ENCODE peak calls at places on chromosomes 3 and 15, in nine cellular contexts. E is NCI-H774, V is T-helper 2 cell, K is SW 1271, S is T-cell, H is tibial nerve, F is nephron progenitor cell, M is head of caudate nucleus, Y is mesenteric fat pad. A is an unnamed sample.

GRCh38 chr3:24965706-24966105 is 462.4 kb upstream of the RARB start:
- DNase-seq in E (no peak), V (no peak), K (no peak), S (no peak), H (no peak), F (no peak), M (no peak), Y (no peak), A (no peak)

GRCh38 chr15:41698779-41699178 is 38.6 kb downstream of the MGA start:
- DNase-seq in E (no peak), V (no peak), K (no peak), S (no peak), H (no peak), F (no peak), M (no peak), Y (no peak), A (no peak)

GRCh38 chr3:138465451-138465850 is 31.0 kb downstream of the ESYT3 start:
- DNase-seq in E (no peak), V (no peak), K (no peak), S (no peak), H (no peak), F (no peak), M (no peak), Y (peak; percentile 83), A (no peak)

GRCh38 chr3:174270841-174271240 is 588.3 kb upstream of the NAALADL2 start:
- DNase-seq in E (no peak), V (no peak), K (no peak), S (no peak), H (no peak), F (no peak), M (no peak), Y (no peak), A (no peak)

GRCh38 chr3:101036213-101036618 is 43.0 kb upstream of the ABI3BP start:
- DNase-seq in E (no peak), V (no peak), K (peak; percentile 95), S (no peak), H (peak; percentile 30), F (no peak), M (no peak), Y (no peak), A (no peak)

GRCh38 chr15:91302588-91303439 is 202.8 kb downstream of the SV2B start:
- DNase-seq in E (peak; percentile 76), V (no peak), K (peak; percentile 76), S (no peak), H (no peak), F (peak; percentile 42), M (peak; percentile 77), Y (no peak), A (peak; percentile 25)

GRCh38 chr15:63679588-63679987 is 82.4 kb downstream of the FBXL22 start:
- DNase-seq in E (no peak), V (no peak), K (no peak), S (no peak), H (no peak), F (no peak), M (no peak), Y (no peak), A (no peak)

GRCh38 chr3:13610006-13610570 is 61.2 kb downstream of the FBLN2 start:
- DNase-seq in E (no peak), V (no peak), K (no peak), S (no peak), H (no peak), F (no peak), M (no peak), Y (no peak), A (no peak)

GRCh38 chr3:168003911-168004310 is 91.8 kb downstream of the GOLIM4 start:
- DNase-seq in E (peak; percentile 18), V (no peak), K (no peak), S (no peak), H (no peak), F (no peak), M (no peak), Y (no peak), A (no peak)

GRCh38 chr3:49133226-49133951 is 539 bp upstream of the LAMB2 start:
- DNase-seq in E (peak; percentile 29), V (no peak), K (peak; percentile 68), S (no peak), H (peak; percentile 74), F (peak; percentile 87), M (peak; percentile 92), Y (no peak), A (no peak)

GRCh38 chr15:69881760-69882159 is 216.0 kb downstream of the TLE3 start:
- DNase-seq in E (no peak), V (no peak), K (no peak), S (no peak), H (no peak), F (no peak), M (peak; percentile 58), Y (no peak), A (peak; percentile 45)

GRCh38 chr3:151085889-151086483 is 522 bp downstream of the MED12L start:
- DNase-seq in E (peak; percentile 40), V (no peak), K (no peak), S (no peak), H (no peak), F (peak; percentile 65), M (peak; percentile 43), Y (no peak), A (peak; percentile 42)

GRCh38 chr3:17057316-17057715 is 172.6 kb downstream of the PLCL2 start:
- DNase-seq in E (no peak), V (no peak), K (no peak), S (no peak), H (no peak), F (no peak), M (no peak), Y (no peak), A (no peak)

GRCh38 chr3:114799789-114800188 is 347.3 kb downstream of the ZBTB20 start:
- DNase-seq in E (no peak), V (no peak), K (no peak), S (no peak), H (no peak), F (no peak), M (no peak), Y (no peak), A (no peak)

GRCh38 chr3:189941125-189941524 is 179.6 kb downstream of the P3H2 start:
- DNase-seq in E (no peak), V (no peak), K (no peak), S (no peak), H (no peak), F (no peak), M (no peak), Y (no peak), A (no peak)

GRCh38 chr3:148648685-148649352 is 48.9 kb upstream of the AGTR1 start:
- DNase-seq in E (no peak), V (no peak), K (no peak), S (no peak), H (no peak), F (no peak), M (no peak), Y (no peak), A (no peak)

GRCh38 chr3:124217542-124217941 is 225.6 kb upstream of the ROPN1 start:
- DNase-seq in E (no peak), V (no peak), K (no peak), S (no peak), H (no peak), F (peak; percentile 88), M (no peak), Y (no peak), A (no peak)

GRCh38 chr3:30081904-30082303 is 524.5 kb upstream of the TGFBR2 start:
- DNase-seq in E (no peak), V (no peak), K (no peak), S (no peak), H (no peak), F (no peak), M (no peak), Y (no peak), A (no peak)

GRCh38 chr3:17500618-17501017 is 241.8 kb downstream of the TBC1D5 start:
- DNase-seq in E (no peak), V (no peak), K (peak; percentile 11), S (no peak), H (no peak), F (no peak), M (no peak), Y (no peak), A (no peak)

GRCh38 chr3:125140011-125140813 is 72.3 kb downstream of the SLC12A8 start:
- DNase-seq in E (no peak), V (no peak), K (no peak), S (no peak), H (no peak), F (no peak), M (no peak), Y (no peak), A (no peak)

GRCh38 chr3:58530354-58530865 is 6.6 kb downstream of the ACOX2 start:
- DNase-seq in E (no peak), V (no peak), K (no peak), S (no peak), H (no peak), F (no peak), M (no peak), Y (no peak), A (no peak)

GRCh38 chr15:26212109-26212508 is 349.0 kb upstream of the ATP10A start:
- DNase-seq in E (no peak), V (no peak), K (no peak), S (no peak), H (no peak), F (no peak), M (no peak), Y (no peak), A (no peak)

GRCh38 chr15:57751177-57751800 is 44.8 kb downstream of the POLR2M start:
- DNase-seq in E (no peak), V (no peak), K (peak; percentile 36), S (no peak), H (no peak), F (no peak), M (peak; percentile 56), Y (no peak), A (no peak)

GRCh38 chr3:49793486-49794085 is 6.1 kb downstream of the CDHR4 start:
- DNase-seq in E (no peak), V (no peak), K (no peak), S (no peak), H (no peak), F (no peak), M (no peak), Y (no peak), A (no peak)

GRCh38 chr3:134496481-134497071 is 10.7 kb downstream of the CEP63 start:
- DNase-seq in E (no peak), V (no peak), K (no peak), S (no peak), H (no peak), F (no peak), M (no peak), Y (no peak), A (no peak)

GRCh38 chr3:183085634-183086390 is 13.5 kb downstream of the MCCC1 start:
- DNase-seq in E (no peak), V (no peak), K (peak; percentile 3), S (no peak), H (no peak), F (peak; percentile 31), M (no peak), Y (no peak), A (no peak)

GRCh38 chr3:167859610-167860009 is 124.1 kb downstream of the SERPINI1 start:
- DNase-seq in E (no peak), V (no peak), K (no peak), S (no peak), H (no peak), F (no peak), M (no peak), Y (no peak), A (no peak)

GRCh38 chr3:14507345-14507741 is 32.8 kb downstream of the GRIP2 start:
- DNase-seq in E (no peak), V (no peak), K (no peak), S (no peak), H (no peak), F (no peak), M (no peak), Y (peak; percentile 71), A (no peak)

GRCh38 chr3:117261907-117262518 is 552.4 kb downstream of the TUSC7 start:
- DNase-seq in E (no peak), V (no peak), K (no peak), S (no peak), H (no peak), F (no peak), M (no peak), Y (no peak), A (no peak)

GRCh38 chr15:77582763-77583162 is 49.9 kb downstream of the LINGO1 start:
- DNase-seq in E (no peak), V (no peak), K (no peak), S (no peak), H (no peak), F (peak; percentile 42), M (no peak), Y (no peak), A (no peak)

GRCh38 chr3:30347679-30348216 is 258.7 kb upstream of the TGFBR2 start:
- DNase-seq in E (no peak), V (no peak), K (peak; percentile 91), S (no peak), H (no peak), F (no peak), M (no peak), Y (no peak), A (no peak)

A was measured in GM12891.